ENCODE peak calls at places on chromosomes 3 and 15, in ten cellular contexts. T, H, G, R, O, E, V, J, F and S are unnamed samples.

GRCh38 chr3:183837390-183837789 is 12.0 kb upstream of the MAP6D1 start:
- DNase-seq in T (no peak), H (no peak), G (no peak), R (no peak), O (no peak), E (no peak), V (no peak), J (no peak), F (no peak), S (no peak)

GRCh38 chr3:43638594-43639447 is 17.0 kb upstream of the ANO10 start:
- DNase-seq in T (no peak), H (no peak), G (peak; percentile 40), R (no peak), O (peak; percentile 58), E (no peak), V (no peak), J (peak; percentile 78), F (peak; percentile 75), S (peak; percentile 46)

GRCh38 chr3:13849018-13849417 is 30.9 kb downstream of the WNT7A start:
- DNase-seq in T (no peak), H (no peak), G (no peak), R (no peak), O (no peak), E (no peak), V (no peak), J (no peak), F (no peak), S (no peak)

GRCh38 chr3:65851827-65852226 is 186.9 kb downstream of the MAGI1 start:
- DNase-seq in T (no peak), H (no peak), G (peak; percentile 78), R (no peak), O (peak; percentile 72), E (no peak), V (no peak), J (no peak), F (no peak), S (peak; percentile 74)

GRCh38 chr3:22960326-22960984 is 242.7 kb upstream of the UBE2E2 start:
- DNase-seq in T (no peak), H (no peak), G (peak; percentile 66), R (no peak), O (peak; percentile 38), E (peak; percentile 7), V (no peak), J (peak; percentile 59), F (peak; percentile 70), S (peak; percentile 69)

GRCh38 chr3:184503647-184504046 is 57.9 kb upstream of the EPHB3 start:
- DNase-seq in T (no peak), H (no peak), G (no peak), R (no peak), O (no peak), E (no peak), V (no peak), J (no peak), F (no peak), S (no peak)

GRCh38 chr3:43689166-43689565 is 1.6 kb upstream of the ABHD5 start:
- DNase-seq in T (no peak), H (no peak), G (no peak), R (no peak), O (no peak), E (no peak), V (no peak), J (no peak), F (no peak), S (no peak)

GRCh38 chr15:36429707-36430106 is 149.7 kb upstream of the CDIN1 start:
- DNase-seq in T (no peak), H (no peak), G (no peak), R (no peak), O (no peak), E (no peak), V (no peak), J (no peak), F (no peak), S (no peak)

GRCh38 chr3:172065967-172066762 is 26.8 kb downstream of the FNDC3B start:
- DNase-seq in T (no peak), H (no peak), G (peak; percentile 57), R (no peak), O (peak; percentile 17), E (no peak), V (no peak), J (no peak), F (peak; percentile 55), S (peak; percentile 76)

GRCh38 chr15:56038015-56038414 is 44.6 kb upstream of the NEDD4 start:
- DNase-seq in T (no peak), H (no peak), G (peak; percentile 57), R (no peak), O (no peak), E (peak; percentile 56), V (no peak), J (no peak), F (no peak), S (peak; percentile 38)

GRCh38 chr3:159776779-159777178 is 211.9 kb upstream of the IL12A start:
- DNase-seq in T (no peak), H (no peak), G (no peak), R (no peak), O (no peak), E (no peak), V (no peak), J (no peak), F (no peak), S (no peak)

GRCh38 chr3:57682284-57682683 is 10.6 kb downstream of the DENND6A start:
- DNase-seq in T (no peak), H (no peak), G (peak; percentile 44), R (no peak), O (peak; percentile 11), E (no peak), V (no peak), J (no peak), F (no peak), S (peak; percentile 50)

GRCh38 chr15:48397841-48398240 is 66.6 kb downstream of the DUT start:
- DNase-seq in T (peak; percentile 74), H (no peak), G (peak; percentile 58), R (peak; percentile 70), O (no peak), E (no peak), V (peak; percentile 74), J (no peak), F (peak; percentile 18), S (no peak)

GRCh38 chr3:69855436-69856162 is 116.3 kb downstream of the MITF start:
- DNase-seq in T (no peak), H (no peak), G (peak; percentile 57), R (no peak), O (no peak), E (no peak), V (no peak), J (no peak), F (no peak), S (peak; percentile 84)

GRCh38 chr15:39684215-39684614 is 98.4 kb downstream of the FSIP1 start:
- DNase-seq in T (no peak), H (no peak), G (no peak), R (no peak), O (no peak), E (no peak), V (no peak), J (no peak), F (no peak), S (no peak)

GRCh38 chr3:31530039-31530983 is 2.4 kb upstream of the STT3B start:
- DNase-seq in T (no peak), H (no peak), G (no peak), R (no peak), O (no peak), E (no peak), V (no peak), J (no peak), F (no peak), S (no peak)
- H3K4me3 ChIP-seq in T (no peak overlapping the region), H (no peak overlapping the region), G (no peak overlapping the region), R (peak overlapping the region; percentile 81), O (no peak overlapping the region), E (peak overlapping the region; percentile 72), V (no peak overlapping the region), J (peak overlapping the region; percentile 85), F (no peak overlapping the region), S (no peak overlapping the region)

GRCh38 chr15:27906802-27907201 is 192.3 kb downstream of the OCA2 start:
- DNase-seq in T (no peak), H (no peak), G (no peak), R (no peak), O (no peak), E (no peak), V (no peak), J (no peak), F (no peak), S (no peak)

GRCh38 chr15:27912283-27912682 is 186.8 kb downstream of the OCA2 start:
- DNase-seq in T (no peak), H (no peak), G (no peak), R (no peak), O (no peak), E (no peak), V (no peak), J (no peak), F (no peak), S (no peak)
- TF ChIP-seq CTCF in T (no peak), H (no peak), G (no peak), R (no peak), O (no peak), E (no peak), V (no peak), J (no peak), F (no peak), S (peak; percentile 5)

DNA sequence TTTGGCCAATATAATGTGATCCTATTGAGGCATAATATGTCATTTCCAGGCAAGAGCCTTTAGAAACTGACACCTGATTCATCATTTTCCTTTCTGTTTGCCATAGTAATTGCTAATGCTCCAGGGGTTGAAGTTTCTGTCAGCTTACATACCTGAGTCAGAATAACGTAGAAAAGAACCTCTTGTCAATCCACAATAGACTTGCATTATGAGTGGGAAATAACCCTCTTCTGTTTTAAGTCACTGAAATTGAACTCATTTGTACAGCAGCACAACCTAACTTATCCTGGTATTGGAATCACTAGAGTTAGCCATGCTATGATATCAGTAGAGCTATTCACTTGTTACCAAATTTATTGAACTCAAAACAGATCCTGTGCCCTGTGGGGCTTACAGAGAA is 101.7 kb upstream of the TP63 start:
- DNase-seq in T (no peak), H (no peak), G (no peak), R (no peak), O (peak; percentile 39), E (no peak), V (no peak), J (no peak), F (no peak), S (no peak)
- H3K4me3 ChIP-seq in T (no peak overlapping the region), H (no peak overlapping the region), G (no peak overlapping the region), R (no peak overlapping the region), O (no peak overlapping the region), E (no peak overlapping the region), V (no peak overlapping the region), J (no peak overlapping the region), F (no peak overlapping the region), S (no peak overlapping the region)

DNA sequence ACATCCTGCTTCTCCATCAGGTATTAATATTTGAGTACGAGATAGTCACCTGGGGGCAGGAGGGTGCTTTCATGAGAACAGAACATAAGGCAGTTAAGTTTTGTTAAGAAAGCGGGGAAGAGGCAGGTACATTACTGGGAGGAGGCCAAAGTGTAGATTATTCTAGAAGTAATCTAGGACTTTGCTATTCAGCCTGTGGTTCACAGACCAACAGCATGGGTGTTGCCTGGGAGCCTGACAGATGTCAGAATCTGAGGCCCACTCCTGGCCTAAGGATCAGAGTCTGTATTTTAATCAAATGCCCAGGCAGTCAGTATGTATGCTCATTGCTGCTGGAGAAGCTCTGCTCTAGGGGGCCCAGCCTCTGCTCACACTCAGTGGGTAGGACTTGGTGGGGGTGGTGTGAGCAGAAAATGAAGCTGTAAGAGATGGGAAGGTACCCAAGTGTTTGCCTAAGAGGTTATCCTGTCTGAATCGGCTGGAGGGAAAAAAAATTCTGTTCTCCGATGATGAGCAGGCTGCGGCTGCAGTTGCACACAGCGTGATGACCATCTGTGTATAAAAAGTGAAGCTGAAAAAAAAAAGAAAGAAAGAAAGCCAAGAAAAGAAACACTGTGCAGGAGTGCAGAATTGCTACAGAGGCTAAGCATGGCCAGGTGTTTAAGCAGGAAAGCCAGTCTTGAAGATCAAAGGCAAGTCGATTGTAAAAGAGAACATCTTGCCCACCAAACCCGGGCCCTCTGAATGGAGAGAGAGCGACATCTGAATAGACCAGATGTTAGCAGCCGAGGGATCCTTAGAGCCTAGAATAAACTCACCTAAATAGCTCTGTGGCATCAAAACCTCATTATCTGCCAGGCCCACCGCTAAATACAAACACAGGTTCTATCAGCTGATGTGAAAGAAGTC is 65.2 kb downstream of the EIF4E3 start:
- DNase-seq in T (no peak), H (no peak), G (no peak), R (no peak), O (no peak), E (no peak), V (no peak), J (no peak), F (no peak), S (peak; percentile 83)
- TF ChIP-seq CTCF in T (no peak), H (no peak), G (no peak), R (no peak), O (no peak), E (no peak), V (no peak), J (no peak), F (no peak), S (no peak)